ENCODE peak calls at places on chromosomes 1 and 21, in six cellular contexts. S is A673; Q is epithelial cell of esophagus; A is stimulated activated CD4-positive, alpha-beta T cell treated with anti-CD3 and anti-CD28 coated beads, Interleukin-1b, Interleukin-23, amount 100 ng/mL, for 1 hour; D is fibroblast of lung; M is SHP77 treated with DMSO at 0.1 percent for 48 hours. J is an unnamed sample.

GRCh38 chr21:34630536-34631143 is 15.7 kb upstream of the RCAN1 start:
- DNase-seq in S (peak; percentile 68), Q (peak; percentile 64), A (no peak), D (peak; percentile 69), M (peak; percentile 39), J (peak; percentile 76)

GRCh38 chr21:38325216-38325615 is 68.4 kb downstream of the KCNJ15 start:
- DNase-seq in S (no peak), Q (no peak), A (no peak), D (no peak), M (no peak), J (no peak)

GRCh38 chr21:42125571-42126544 is 54.7 kb downstream of the UMODL1 start:
- DNase-seq in S (peak; percentile 30), Q (peak; percentile 41), A (no peak), D (peak; percentile 60), M (peak; percentile 83), J (no peak)

GRCh38 chr1:28104866-28105467 is 16.6 kb upstream of the EYA3 start:
- DNase-seq in S (peak; percentile 70), Q (peak; percentile 77), A (no peak), D (peak; percentile 57), M (peak; percentile 79), J (no peak)

GRCh38 chr1:226121049-226121586 is 58.6 kb downstream of the H3-3A start:
- DNase-seq in S (no peak), Q (no peak), A (no peak), D (no peak), M (no peak), J (no peak)

GRCh38 chr21:46092026-46092764 is 5.7 kb upstream of the COL6A2 start:
- DNase-seq in S (no peak), Q (no peak), A (no peak), D (peak; percentile 99), M (no peak), J (no peak)

GRCh38 chr1:163570061-163570460 is 248.3 kb downstream of the NUF2 start:
- DNase-seq in S (peak; percentile 93), Q (no peak), A (no peak), D (no peak), M (no peak), J (no peak)

GRCh38 chr1:87154351-87154750 is 174.3 kb upstream of the LMO4 start:
- DNase-seq in S (peak; percentile 8), Q (no peak), A (no peak), D (no peak), M (no peak), J (no peak)

GRCh38 chr1:154866257-154866994 is 3.7 kb downstream of the KCNN3 start:
- DNase-seq in S (no peak), Q (no peak), A (no peak), D (no peak), M (no peak), J (peak; percentile 74)

GRCh38 chr1:167697667-167698141 is 24.1 kb upstream of the MPZL1 start:
- DNase-seq in S (no peak), Q (no peak), A (no peak), D (no peak), M (no peak), J (no peak)

GRCh38 chr1:222018051-222018450 is 276.2 kb upstream of the DUSP10 start:
- DNase-seq in S (no peak), Q (no peak), A (no peak), D (no peak), M (no peak), J (no peak)

GRCh38 chr1:164591858-164592257 is 32.9 kb downstream of the PBX1 start:
- DNase-seq in S (peak; percentile 71), Q (peak; percentile 55), A (no peak), D (no peak), M (no peak), J (no peak)

GRCh38 chr1:6580119-6580587 is 359 bp downstream of the ZBTB48 start:
- DNase-seq in S (no peak), Q (no peak), A (no peak), D (no peak), M (no peak), J (no peak)

GRCh38 chr1:86852289-86852688 is 61.6 kb downstream of the SELENOF start:
- DNase-seq in S (no peak), Q (no peak), A (no peak), D (no peak), M (no peak), J (peak; percentile 53)

GRCh38 chr1:103459385-103459784 is 66.1 kb upstream of the RNPC3 start:
- DNase-seq in S (no peak), Q (peak; percentile 53), A (no peak), D (no peak), M (no peak), J (no peak)

GRCh38 chr1:29640428-29640785 is 404.1 kb downstream of the PTPRU start:
- DNase-seq in S (no peak), Q (no peak), A (no peak), D (no peak), M (no peak), J (no peak)

GRCh38 chr1:216587715-216588114 is 135.5 kb downstream of the ESRRG start:
- DNase-seq in S (no peak), Q (peak; percentile 37), A (no peak), D (no peak), M (no peak), J (no peak)

GRCh38 chr1:118100686-118101300 is 84.2 kb downstream of the SPAG17 start:
- DNase-seq in S (no peak), Q (no peak), A (no peak), D (no peak), M (peak; percentile 95), J (no peak)

GRCh38 chr1:114207635-114208034 is 54.0 kb upstream of the SYT6 start:
- DNase-seq in S (no peak), Q (no peak), A (no peak), D (no peak), M (no peak), J (no peak)

GRCh38 chr21:41251961-41252642 is 64.5 kb upstream of the FAM3B start:
- DNase-seq in S (no peak), Q (no peak), A (no peak), D (peak; percentile 72), M (no peak), J (no peak)

GRCh38 chr1:214843281-214843680 is 239.3 kb upstream of the KCNK2 start:
- DNase-seq in S (no peak), Q (peak; percentile 7), A (no peak), D (no peak), M (no peak), J (no peak)

GRCh38 chr1:114756949-114757454 is 782 bp downstream of the CSDE1 start:
- DNase-seq in S (peak; percentile 58), Q (peak; percentile 86), A (no peak), D (peak; percentile 57), M (no peak), J (no peak)

GRCh38 chr1:6208723-6209660 is 3.1 kb downstream of the RNF207 start:
- DNase-seq in S (peak; percentile 79), Q (peak; percentile 33), A (no peak), D (peak; percentile 50), M (no peak), J (peak; percentile 48)

GRCh38 chr1:202192770-202193613 is 607 bp upstream of the LGR6 start:
- DNase-seq in S (peak; percentile 59), Q (peak; percentile 50), A (peak; percentile 23), D (peak; percentile 43), M (no peak), J (peak; percentile 61)